ENCODE peak calls at places on chromosomes 11 and 22, in five cellular contexts. A is uterus, P is ovary, S is Peyer's patch, I is mammary epithelial cell. R is an unnamed sample.

GRCh38 chr22:27846910-27847309 is 45.4 kb upstream of the MN1 start:
- DNase-seq in A (no peak), P (no peak), S (no peak), I (no peak), R (no peak)

GRCh38 chr11:26470992-26471391 is 101.1 kb downstream of the MUC15 start:
- DNase-seq in A (no peak), P (no peak), S (no peak), I (no peak), R (no peak)

GRCh38 chr22:31652911-31653684 is 8.9 kb downstream of the PISD start:
- DNase-seq in A (no peak), P (no peak), S (no peak), I (no peak), R (no peak)

GRCh38 chr11:32555885-32556284 is 27.7 kb upstream of the EIF3M start:
- DNase-seq in A (no peak), P (no peak), S (no peak), I (no peak), R (no peak)

GRCh38 chr11:71240865-71241691 is 11.3 kb downstream of the SHANK2 start:
- DNase-seq in A (no peak), P (no peak), S (no peak), I (peak), R (no peak)

GRCh38 chr11:65663634-65664200 is 1.0 kb upstream of the RELA start:
- DNase-seq in A (peak), P (peak), S (no peak), I (peak), R (no peak)

GRCh38 chr11:9617960-9618359 is 44.5 kb downstream of the WEE1 start:
- DNase-seq in A (peak), P (no peak), S (no peak), I (peak), R (no peak)

GRCh38 chr11:110785398-110785797 is 73.2 kb upstream of the ARHGAP20 start:
- DNase-seq in A (no peak), P (no peak), S (no peak), I (no peak), R (no peak)

GRCh38 chr11:128859563-128860441 is 7.3 kb downstream of the KCNJ1 start:
- DNase-seq in A (peak), P (peak), S (peak), I (peak), R (peak)

GRCh38 chr11:6647282-6647679 is 8.3 kb downstream of the DCHS1 start:
- DNase-seq in A (peak), P (no peak), S (no peak), I (no peak), R (no peak)

GRCh38 chr11:129143335-129143734 is 48.8 kb downstream of the ARHGAP32 start:
- DNase-seq in A (peak), P (no peak), S (peak), I (peak), R (no peak)

GRCh38 chr11:121524233-121524631 is 71.5 kb upstream of the SORL1-AS1 start:
- DNase-seq in A (no peak), P (no peak), S (no peak), I (no peak), R (no peak)

GRCh38 chr11:116537121-116537520 is 235.7 kb downstream of the BUD13 start:
- DNase-seq in A (no peak), P (no peak), S (no peak), I (no peak), R (no peak)

GRCh38 chr11:14537134-14537599 is 17.0 kb upstream of the PSMA1 start:
- DNase-seq in A (no peak), P (no peak), S (no peak), I (peak), R (peak)

GRCh38 chr11:109946322-109946846 is 146.8 kb upstream of the ZC3H12C start:
- DNase-seq in A (peak), P (peak), S (peak), I (peak), R (peak)

GRCh38 chr11:85540181-85540580 is 87.0 kb downstream of the DLG2 start:
- DNase-seq in A (no peak), P (no peak), S (no peak), I (no peak), R (no peak)

GRCh38 chr11:10674440-10674855 is 19.1 kb downstream of the IRAG1 start:
- DNase-seq in A (no peak), P (no peak), S (no peak), I (no peak), R (no peak)

GRCh38 chr22:36758792-36759271 is 17.1 kb downstream of the IFT27 start:
- DNase-seq in A (no peak), P (no peak), S (no peak), I (no peak), R (no peak)

GRCh38 chr22:26975381-26975780 is 318.0 kb downstream of the MIAT start:
- DNase-seq in A (no peak), P (no peak), S (no peak), I (no peak), R (no peak)

GRCh38 chr22:31290494-31291402 is 1.5 kb downstream of the PIK3IP1 start:
- DNase-seq in A (peak), P (peak), S (peak), I (peak), R (peak)

GRCh38 chr11:76419896-76420295 is 24.9 kb upstream of the EMSY start:
- DNase-seq in A (no peak), P (no peak), S (no peak), I (no peak), R (no peak)

GRCh38 chr22:31337178-31337577 is 9.0 kb downstream of the PATZ1 start:
- DNase-seq in A (no peak), P (no peak), S (peak), I (peak), R (no peak)

GRCh38 chr11:65298131-65298535 is 16.5 kb upstream of the CDC42EP2 start:
- DNase-seq in A (peak), P (peak), S (no peak), I (no peak), R (peak)

GRCh38 chr11:9462806-9463537 is 2.2 kb downstream of the ZNF143 start:
- DNase-seq in A (no peak), P (no peak), S (no peak), I (peak), R (no peak)

GRCh38 chr11:31455177-31455576 is 54.2 kb downstream of the IMMP1L start:
- DNase-seq in A (no peak), P (no peak), S (no peak), I (no peak), R (no peak)

GRCh38 chr22:26568207-26568706 is 21.7 kb downstream of the TPST2 start:
- DNase-seq in A (no peak), P (no peak), S (no peak), I (peak), R (no peak)

GRCh38 chr11:1750840-1751520 is 585 bp upstream of the IFITM10 start:
- DNase-seq in A (no peak), P (no peak), S (no peak), I (no peak), R (no peak)

GRCh38 chr11:65454696-65455456 is 32.3 kb downstream of the NEAT1 start:
- DNase-seq in A (peak), P (peak), S (peak), I (peak), R (peak)

GRCh38 chr11:94705419-94705818 is 62.7 kb upstream of the AMOTL1 start:
- DNase-seq in A (no peak), P (no peak), S (no peak), I (no peak), R (no peak)

GRCh38 chr22:43315687-43316217 is 27.4 kb downstream of the SCUBE1 start:
- DNase-seq in A (no peak), P (no peak), S (no peak), I (no peak), R (no peak)

GRCh38 chr11:31887180-31887579 is 76.1 kb upstream of the PAX6 start:
- DNase-seq in A (no peak), P (no peak), S (no peak), I (no peak), R (no peak)

GRCh38 chr11:73316422-73316821 is 8.3 kb downstream of the ARHGEF17 start:
- DNase-seq in A (no peak), P (no peak), S (no peak), I (no peak), R (no peak)

GRCh38 chr11:118903204-118904015 is 19.7 kb downstream of the CXCR5 start:
- DNase-seq in A (no peak), P (no peak), S (no peak), I (no peak), R (no peak)
- H3K27ac ChIP-seq in A (no peak), P (no peak), S (no peak), I (no peak), R (no peak)

GRCh38 chr22:49852898-49853894 is at the start of gene ZBED4:
- DNase-seq in A (peak), P (peak), S (peak), I (peak), R (peak)
- H3K27ac ChIP-seq in A (peak), P (peak), S (peak), I (peak), R (peak)

GRCh38 chr22:45007247-45007945 is 2.4 kb downstream of the PHF21B start:
- DNase-seq in A (peak), P (peak), S (no peak), I (peak), R (peak)

GRCh38 chr22:45008853-45009751 is 703 bp downstream of the PHF21B start:
- DNase-seq in A (no peak), P (peak), S (no peak), I (peak), R (no peak)

GRCh38 chr22:45006873-45007246 is 2.9 kb downstream of the PHF21B start:
- DNase-seq in A (peak), P (peak), S (no peak), I (no peak), R (no peak)

GRCh38 chr22:45009881-45010531 is at the start of gene PHF21B:
- DNase-seq in A (peak), P (peak), S (no peak), I (peak), R (peak)

GRCh38 chr22:45007946-45008852 is 1.6 kb downstream of the PHF21B start:
- DNase-seq in A (no peak), P (peak), S (no peak), I (peak), R (no peak)
- H3K27ac ChIP-seq in A (peak), P (peak), S (peak), I (no peak), R (peak)

GRCh38 chr11:3080733-3081385 is 23.6 kb upstream of the CARS1 start:
- DNase-seq in A (no peak), P (no peak), S (no peak), I (no peak), R (no peak)

GRCh38 chr11:3074912-3075589 is 17.8 kb upstream of the CARS1 start:
- DNase-seq in A (no peak), P (no peak), S (no peak), I (no peak), R (no peak)

GRCh38 chr11:3077846-3078440 is 20.7 kb upstream of the CARS1 start:
- DNase-seq in A (no peak), P (no peak), S (no peak), I (no peak), R (no peak)

GRCh38 chr11:3080104-3080503 is 22.9 kb upstream of the CARS1 start:
- DNase-seq in A (no peak), P (no peak), S (no peak), I (no peak), R (no peak)

DNA sequence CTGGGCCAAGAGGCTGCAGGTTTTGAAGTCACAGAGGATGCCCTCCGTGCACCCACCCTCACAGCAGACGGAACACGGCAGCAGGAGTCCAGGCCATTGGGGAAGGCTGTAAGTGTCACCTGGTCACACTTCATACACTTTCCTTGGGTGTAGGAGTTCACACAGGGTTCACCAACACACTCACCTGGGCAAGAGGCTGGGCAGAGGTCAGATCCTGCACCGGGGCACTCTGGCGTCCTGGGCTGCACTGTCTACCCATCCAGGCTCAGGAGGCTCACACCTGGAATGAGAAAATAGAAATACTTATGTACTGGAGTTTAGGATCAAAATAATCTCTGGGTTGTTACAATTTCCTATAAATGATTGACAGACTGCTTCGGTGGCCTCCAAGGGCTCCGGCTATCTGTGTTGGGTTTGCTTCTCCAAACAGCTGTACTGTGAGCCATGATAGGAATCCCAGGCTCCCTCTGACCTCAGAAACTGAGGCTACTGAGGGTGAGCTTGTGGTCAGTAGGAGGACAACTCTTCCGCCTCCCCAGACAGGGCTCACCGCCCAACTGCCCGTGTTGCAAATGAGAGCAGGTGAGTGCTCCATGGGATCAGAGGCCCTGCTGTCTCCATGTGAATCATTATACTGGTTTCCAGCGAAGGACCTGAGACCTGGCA is 20.1 kb upstream of the CARS1 start:
- DNase-seq in A (no peak), P (no peak), S (no peak), I (no peak), R (no peak)
- H3K27ac ChIP-seq in A (no peak), P (no peak), S (no peak), I (no peak), R (no peak)

R was measured in substantia nigra.